ENCODE peak calls at places on chromosome 21, in nine cellular contexts. O is A549, N is fibroblast of the aortic adventitia, D is H7, Y is prostate gland, Z is IMR-90, V is heart left ventricle, T is AG09309, U is heart right ventricle. A is an unnamed sample.

GRCh38 chr21:46161800-46162592 is 6.6 kb upstream of the FTCD start:
- DNase-seq in O (no peak), N (no peak), D (peak; percentile 56), Y (peak; percentile 60), Z (no peak), V (no peak), T (no peak), U (no peak), A (no peak)

GRCh38 chr21:29436143-29436542 is 137.4 kb downstream of the BACH1 start:
- DNase-seq in O (no peak), N (peak; percentile 67), D (no peak), Y (peak; percentile 9), Z (no peak), V (peak; percentile 36), T (no peak), U (peak; percentile 40), A (peak; percentile 19)

GRCh38 chr21:26952274-26953066 is 14.4 kb downstream of the ADAMTS5 start:
- DNase-seq in O (no peak), N (no peak), D (no peak), Y (no peak), Z (peak; percentile 45), V (no peak), T (no peak), U (no peak), A (no peak)

GRCh38 chr21:15430577-15430976 is 299.2 kb upstream of the USP25 start:
- DNase-seq in O (no peak), N (peak; percentile 62), D (no peak), Y (no peak), Z (no peak), V (no peak), T (no peak), U (peak; percentile 39), A (no peak)

GRCh38 chr21:27152996-27153395 is 186.1 kb upstream of the ADAMTS5 start:
- DNase-seq in O (no peak), N (no peak), D (no peak), Y (no peak), Z (no peak), V (no peak), T (no peak), U (no peak), A (no peak)

GRCh38 chr21:14977814-14978213 is 87.0 kb downstream of the NRIP1 start:
- DNase-seq in O (no peak), N (no peak), D (no peak), Y (no peak), Z (no peak), V (no peak), T (no peak), U (no peak), A (no peak)

GRCh38 chr21:17786219-17787181 is 32.7 kb downstream of the C21orf91 start:
- DNase-seq in O (no peak), N (no peak), D (no peak), Y (no peak), Z (no peak), V (no peak), T (no peak), U (no peak), A (no peak)

GRCh38 chr21:46065215-46065992 is 32.5 kb upstream of the COL6A2 start:
- DNase-seq in O (no peak), N (peak; percentile 79), D (peak; percentile 75), Y (no peak), Z (peak; percentile 76), V (peak; percentile 79), T (no peak), U (peak; percentile 83), A (peak; percentile 6)

GRCh38 chr21:46108827-46109226 is 10.9 kb downstream of the COL6A2 start:
- DNase-seq in O (no peak), N (no peak), D (no peak), Y (no peak), Z (no peak), V (no peak), T (no peak), U (peak; percentile 0), A (no peak)

GRCh38 chr21:46474365-46474764 is 15.7 kb downstream of the DIP2A start:
- DNase-seq in O (no peak), N (no peak), D (no peak), Y (no peak), Z (no peak), V (no peak), T (no peak), U (no peak), A (no peak)

GRCh38 chr21:33362044-33362555 is 37.3 kb downstream of the IFNAR1 start:
- DNase-seq in O (no peak), N (no peak), D (peak; percentile 77), Y (peak; percentile 44), Z (no peak), V (no peak), T (no peak), U (peak; percentile 17), A (peak; percentile 87)

GRCh38 chr21:46354518-46354917 is 30.6 kb downstream of the PCNT start:
- DNase-seq in O (no peak), N (no peak), D (peak; percentile 40), Y (no peak), Z (no peak), V (no peak), T (no peak), U (no peak), A (no peak)

GRCh38 chr21:42527127-42527488 is 13.5 kb downstream of the SLC37A1 start:
- DNase-seq in O (no peak), N (no peak), D (no peak), Y (no peak), Z (no peak), V (no peak), T (no peak), U (no peak), A (no peak)

GRCh38 chr21:42526379-42526727 is 12.7 kb downstream of the SLC37A1 start:
- DNase-seq in O (no peak), N (no peak), D (no peak), Y (no peak), Z (no peak), V (peak; percentile 66), T (no peak), U (no peak), A (no peak)

GRCh38 chr21:42525228-42525604 is 11.6 kb downstream of the SLC37A1 start:
- DNase-seq in O (no peak), N (peak; percentile 15), D (peak; percentile 86), Y (no peak), Z (peak; percentile 15), V (no peak), T (no peak), U (no peak), A (no peak)

GRCh38 chr21:42525676-42526378 is 12.2 kb downstream of the SLC37A1 start:
- DNase-seq in O (no peak), N (no peak), D (no peak), Y (no peak), Z (no peak), V (no peak), T (no peak), U (no peak), A (no peak)

DNA sequence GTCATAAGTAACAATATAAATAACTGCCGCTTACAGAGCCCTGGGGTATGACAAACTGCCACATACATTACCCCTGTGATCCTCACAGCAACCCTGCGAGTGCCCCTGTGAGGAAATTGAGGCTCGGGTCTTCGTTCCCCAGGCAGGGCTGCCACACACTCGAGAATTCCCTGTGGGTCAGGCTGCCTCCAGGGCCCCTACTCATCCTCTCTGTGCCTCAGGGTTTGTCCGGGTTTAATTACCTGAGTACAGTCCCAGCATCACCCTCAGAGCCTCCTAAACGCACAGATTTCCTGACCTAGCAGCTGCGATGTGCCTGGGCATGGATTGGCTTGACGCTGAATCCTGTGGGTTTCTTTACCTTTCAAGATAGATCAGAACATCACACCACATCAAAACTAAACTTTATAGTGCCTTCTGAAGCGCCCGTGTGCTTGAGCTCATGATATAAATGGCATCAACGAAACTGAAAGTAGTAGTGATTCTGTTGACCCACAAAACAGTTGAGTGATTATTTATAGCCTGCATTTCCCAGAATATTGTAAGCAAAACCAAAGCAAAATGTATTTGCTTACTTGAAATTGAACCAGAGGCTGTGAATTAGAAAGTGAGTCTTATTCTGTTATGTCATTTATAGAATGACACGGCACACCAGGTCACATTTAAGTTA is 14.0 kb downstream of the SLC37A1 start:
- DNase-seq in O (no peak), N (no peak), D (no peak), Y (no peak), Z (no peak), V (no peak), T (no peak), U (no peak), A (peak; percentile 97)
- H3K4me3 ChIP-seq in O (no peak overlapping the region), N (no peak overlapping the region), D (no peak overlapping the region), Y (peak overlapping the region; percentile 16), Z (no peak overlapping the region), V (no peak overlapping the region), T (no peak overlapping the region), U (peak overlapping the region; percentile 26), A (peak overlapping the region; percentile 29)

GRCh38 chr21:28174006-28174405 is 818.7 kb downstream of the LTN1 start:
- DNase-seq in O (no peak), N (no peak), D (no peak), Y (no peak), Z (no peak), V (no peak), T (no peak), U (no peak), A (no peak)
- H3K4me3 ChIP-seq in O (no peak overlapping the region), N (no peak overlapping the region), D (no peak overlapping the region), Y (no peak overlapping the region), Z (no peak overlapping the region), V (no peak overlapping the region), T (no peak overlapping the region), U (no peak overlapping the region), A (no peak overlapping the region)

DNA sequence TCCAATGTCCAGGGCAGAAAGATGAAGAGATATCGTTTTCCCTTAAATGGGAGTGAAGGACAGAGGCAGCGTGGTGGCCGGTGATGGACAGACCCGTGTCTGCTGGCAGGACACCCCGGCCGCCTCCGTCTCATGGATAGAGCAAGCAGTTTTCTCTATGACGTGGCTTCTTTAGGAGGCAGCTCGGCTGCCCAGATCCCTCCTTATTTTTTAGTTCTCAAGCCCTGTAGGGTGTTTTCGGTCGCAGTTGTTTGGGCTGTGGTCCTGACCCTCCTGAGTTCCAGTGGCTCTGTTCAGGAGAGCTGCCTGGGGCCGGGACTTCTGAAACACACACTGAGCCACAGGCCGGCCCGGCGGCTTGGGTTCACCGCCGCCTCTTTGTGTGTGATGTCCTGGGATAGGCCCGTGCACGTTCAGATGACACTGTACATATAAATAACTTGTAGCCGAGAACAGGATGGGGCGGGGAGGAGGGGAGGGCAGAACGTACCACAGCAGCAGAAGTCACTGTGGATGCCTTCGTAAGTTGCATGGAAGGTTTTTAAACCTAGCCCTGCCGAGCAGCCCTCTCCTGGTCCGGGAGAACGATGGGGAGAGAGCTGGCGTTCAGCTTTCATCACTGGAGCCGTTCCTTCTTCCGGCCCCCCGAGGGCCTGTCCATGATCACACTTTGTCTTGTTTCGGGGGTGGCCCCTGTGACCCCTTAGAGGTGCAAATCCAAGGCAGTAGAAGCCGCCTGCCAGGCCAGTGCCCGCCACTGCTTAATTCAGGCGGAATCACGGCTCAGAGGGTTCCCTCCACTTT is 65.2 kb downstream of the SIK1 start:
- DNase-seq in O (no peak), N (no peak), D (peak; percentile 75), Y (peak; percentile 93), Z (peak; percentile 79), V (peak; percentile 81), T (no peak), U (peak; percentile 79), A (peak; percentile 51)
- H3K4me3 ChIP-seq in O (no peak overlapping the region), N (no peak overlapping the region), D (no peak overlapping the region), Y (peak overlapping the region; percentile 6), Z (no peak overlapping the region), V (peak overlapping the region; percentile 7), T (no peak overlapping the region), U (peak overlapping the region; percentile 42), A (peak overlapping the region; percentile 44)

DNA sequence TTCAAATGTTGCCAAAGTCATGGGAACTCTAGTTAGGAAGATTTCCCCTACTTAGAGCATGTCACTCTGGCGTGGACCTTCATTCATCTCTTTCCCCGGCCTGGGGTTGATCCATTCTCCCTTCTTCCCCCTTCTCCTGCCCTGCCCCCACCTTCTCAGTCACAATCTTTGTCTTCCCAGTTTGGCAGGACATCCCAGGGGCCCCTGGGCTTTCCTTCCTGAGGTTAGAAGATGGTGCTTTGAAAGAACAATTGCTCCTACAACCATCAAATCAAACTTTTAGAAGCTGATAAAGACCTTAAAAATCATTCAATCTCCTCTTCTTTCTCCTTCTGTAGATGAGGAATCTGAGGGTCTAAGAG is 177.4 kb downstream of the CLIC6 start:
- DNase-seq in O (no peak), N (no peak), D (no peak), Y (no peak), Z (no peak), V (no peak), T (no peak), U (no peak), A (no peak)
- H3K4me3 ChIP-seq in O (no peak overlapping the region), N (no peak overlapping the region), D (no peak overlapping the region), Y (no peak overlapping the region), Z (no peak overlapping the region), V (no peak overlapping the region), T (no peak overlapping the region), U (no peak overlapping the region), A (no peak overlapping the region)

A was measured in Jurkat, Clone E6-1.